ENCODE peak calls at places on chromosomes 13 and 19, in eight cellular contexts. N is foreskin fibroblast, R is breast epithelium, Y is left ventricle myocardium inferior, Q is fibroblast of lung, J is right lobe of liver, W is brain microvascular endothelial cell, V is spleen. D is an unnamed sample.

GRCh38 chr13:84651288-84651687 is 769.0 kb upstream of the SLITRK1 start:
- DNase-seq in Y (no peak), N (peak; percentile 76), W (peak; percentile 91), Q (peak; percentile 91), R (no peak), J (no peak), V (no peak), D (no peak)

GRCh38 chr13:32140109-32140508 is 108.5 kb downstream of the FRY start:
- DNase-seq in Y (no peak), V (no peak), R (no peak), W (no peak), Q (no peak), J (no peak), N (no peak), D (no peak)

GRCh38 chr19:38276942-38277517 is 12.7 kb downstream of the SPINT2 start:
- DNase-seq in V (no peak), J (no peak), N (no peak), W (no peak), Q (no peak), R (no peak), Y (no peak), D (no peak)

GRCh38 chr19:4477034-4477801 is 5.1 kb downstream of the HDGFL2 start:
- DNase-seq in W (no peak), V (no peak), R (no peak), J (no peak), Y (no peak), Q (no peak), N (no peak), D (no peak)

GRCh38 chr13:99960663-99961440 is 10.7 kb downstream of the ZIC5 start:
- DNase-seq in R (no peak), N (no peak), Q (no peak), Y (no peak), W (no peak), V (no peak), J (no peak), D (no peak)

GRCh38 chr19:12833418-12833746 is 997 bp downstream of the RTBDN start:
- DNase-seq in R (no peak), J (no peak), Q (no peak), V (no peak), Y (no peak), N (no peak), W (no peak), D (no peak)

GRCh38 chr19:4518345-4519171 is at the start of gene PLIN4:
- DNase-seq in N (peak; percentile 43), J (peak; percentile 95), V (no peak), R (peak; percentile 62), Y (peak; percentile 85), W (no peak), Q (peak; percentile 34), D (no peak)

GRCh38 chr19:18385675-18386542 is at the start of gene GDF15:
- DNase-seq in V (peak; percentile 76), R (peak; percentile 69), W (peak; percentile 91), Q (peak; percentile 87), Y (peak; percentile 61), J (peak; percentile 97), N (peak; percentile 92), D (no peak)

GRCh38 chr19:3652422-3652821 is 25.8 kb upstream of the CACTIN start:
- DNase-seq in Y (no peak), W (no peak), J (no peak), Q (no peak), V (no peak), R (no peak), N (no peak), D (no peak)

DNA sequence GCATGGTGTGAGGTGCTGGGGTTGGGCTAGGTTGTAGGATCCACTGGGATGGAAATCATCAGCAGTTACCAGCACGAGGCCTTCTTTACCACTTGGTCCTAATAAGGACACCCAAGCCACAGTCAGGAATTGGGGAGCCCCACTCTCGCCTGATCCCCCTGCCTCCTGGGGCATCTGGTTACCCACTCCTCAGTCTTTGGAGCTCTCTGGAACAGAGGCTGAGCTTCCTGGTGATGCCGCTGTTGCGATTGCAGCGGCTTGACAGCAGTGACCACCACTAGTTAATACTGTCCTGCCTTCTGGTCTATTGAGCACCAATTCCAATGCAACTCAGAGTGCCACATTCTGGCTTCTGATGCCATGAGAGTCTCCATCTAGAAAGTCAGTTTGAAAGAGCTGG is 13.5 kb downstream of the TMEM272 start:
- DNase-seq in J (no peak), Y (no peak), N (no peak), V (no peak), R (no peak), W (no peak), Q (no peak), D (no peak)
- TF ChIP-seq CTCF in J (no peak), Y (no peak), N (no peak), V (no peak), R (no peak), W (no peak), Q (no peak), D (no peak)

DNA sequence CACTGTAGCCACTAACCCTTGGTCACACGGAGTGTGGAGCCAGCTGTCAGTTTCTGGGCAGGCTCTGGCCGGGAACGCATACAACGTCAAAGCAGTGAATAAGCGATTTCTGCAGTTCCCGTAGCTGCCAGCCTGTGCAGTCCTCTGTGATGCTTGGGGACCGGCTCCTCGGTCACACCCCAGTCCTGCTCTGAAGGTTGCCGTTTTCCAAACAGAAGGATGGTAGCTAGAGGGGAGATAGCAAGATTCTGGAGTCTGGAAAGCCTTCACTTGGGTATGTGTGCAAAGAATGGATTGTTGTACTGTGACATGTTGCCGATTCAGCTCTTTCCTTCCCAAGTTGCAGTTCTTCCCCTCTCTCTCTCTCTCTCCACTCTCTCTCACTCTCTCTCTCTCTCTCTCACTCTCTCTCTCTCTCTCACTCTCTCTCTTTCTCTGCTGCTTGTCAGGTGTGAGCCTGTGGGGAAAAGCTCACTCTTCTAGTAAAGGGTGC is 38.7 kb upstream of the C1QTNF9 start:
- DNase-seq in N (peak; percentile 40), R (no peak), J (peak; percentile 86), Q (peak; percentile 62), V (peak; percentile 93), W (peak; percentile 49), Y (peak; percentile 65), D (peak; percentile 51)
- H3K4me3 ChIP-seq in N (peak overlapping the region; percentile 39), R (peak overlapping the region; percentile 67), J (peak overlapping the region; percentile 12), Q (peak overlapping the region; percentile 50), V (peak overlapping the region; percentile 42), W (peak overlapping the region; percentile 53), Y (peak overlapping the region; percentile 57), D (peak overlapping the region; percentile 68)

GRCh38 chr13:108215428-108215827 is at the start of gene LIG4:
- DNase-seq in R (peak; percentile 83), Q (peak; percentile 93), V (peak; percentile 99), J (peak; percentile 93), Y (peak; percentile 91), N (peak; percentile 88), W (peak; percentile 86), D (peak; percentile 82)

GRCh38 chr13:108214511-108215383 is 589 bp downstream of the LIG4 start:
- DNase-seq in V (peak; percentile 82), R (no peak), N (no peak), J (peak; percentile 58), Y (no peak), Q (no peak), W (no peak), D (no peak)

GRCh38 chr13:108213946-108214345 is 1.4 kb downstream of the LIG4 start:
- DNase-seq in Y (no peak), N (no peak), W (no peak), R (no peak), Q (peak; percentile 71), J (no peak), V (no peak), D (no peak)

GRCh38 chr13:108220042-108220441 is 1.9 kb downstream of the ABHD13 start:
- DNase-seq in R (no peak), N (no peak), W (no peak), V (no peak), J (no peak), Y (no peak), Q (no peak), D (no peak)

GRCh38 chr13:108218044-108218974 is at the start of gene ABHD13:
- DNase-seq in W (peak; percentile 85), Q (peak; percentile 85), N (peak; percentile 87), Y (peak; percentile 89), V (peak; percentile 97), J (peak; percentile 90), R (peak; percentile 86), D (peak; percentile 77)
- TF ChIP-seq CTCF in W (no peak), Q (no peak), N (no peak), Y (no peak), V (no peak), J (no peak), R (no peak), D (no peak)

GRCh38 chr19:54792814-54793213 is 10.6 kb upstream of the KIR2DL4 start:
- DNase-seq in V (no peak), N (no peak), J (no peak), R (no peak), Q (no peak), Y (no peak), W (no peak), D (no peak)
- H3K4me3 ChIP-seq in V (peak overlapping the region; percentile 20), N (no peak overlapping the region), J (no peak overlapping the region), R (peak overlapping the region; percentile 46), Q (no peak overlapping the region), Y (peak overlapping the region; percentile 51), W (no peak overlapping the region), D (peak overlapping the region; percentile 42)